ENCODE peak calls at places on chromosomes 12 and 14, in nine cellular contexts. One of them, this sample, is unnamed.

GRCh38 chr14:37903561-37904191 is 304.0 kb upstream of the SSTR1 start:
- DNase-seq in ELF-1: no peak
- DNase-seq in B cell: no peak
- DNase-seq in activated CD4-positive, alpha-beta T cell treated with anti-CD3 and anti-CD28 coated beads, Interleukin-2, amount 50 U/mL, for 4 hours: no peak
- DNase-seq in thyroid gland: no peak
- DNase-seq in GF-D8: no peak
- DNase-seq in iPS-NIHi11: peak
- DNase-seq in psoas muscle: no peak
- DNase-seq in effector CD4-positive, alpha-beta T cell: peak
- DNase-seq in this sample: peak

GRCh38 chr12:49131973-49132461 is 822 bp upstream of the TUBA1B start:
- DNase-seq in iPS-NIHi11: no peak
- DNase-seq in thyroid gland: no peak
- DNase-seq in GF-D8: peak
- DNase-seq in effector CD4-positive, alpha-beta T cell: no peak
- DNase-seq in psoas muscle: no peak
- DNase-seq in ELF-1: no peak
- DNase-seq in activated CD4-positive, alpha-beta T cell treated with anti-CD3 and anti-CD28 coated beads, Interleukin-2, amount 50 U/mL, for 4 hours: no peak
- DNase-seq in B cell: no peak
- DNase-seq in this sample: no peak

GRCh38 chr12:96906498-96906848 is 584 bp upstream of the NEDD1 start:
- DNase-seq in ELF-1: no peak
- DNase-seq in B cell: no peak
- DNase-seq in psoas muscle: no peak
- DNase-seq in effector CD4-positive, alpha-beta T cell: no peak
- DNase-seq in thyroid gland: peak
- DNase-seq in activated CD4-positive, alpha-beta T cell treated with anti-CD3 and anti-CD28 coated beads, Interleukin-2, amount 50 U/mL, for 4 hours: no peak
- DNase-seq in GF-D8: no peak
- DNase-seq in iPS-NIHi11: no peak
- DNase-seq in this sample: no peak

GRCh38 chr12:12072064-12072760 is 1.5 kb downstream of the BCL2L14 start:
- DNase-seq in ELF-1: no peak
- DNase-seq in psoas muscle: no peak
- DNase-seq in thyroid gland: peak
- DNase-seq in activated CD4-positive, alpha-beta T cell treated with anti-CD3 and anti-CD28 coated beads, Interleukin-2, amount 50 U/mL, for 4 hours: peak
- DNase-seq in iPS-NIHi11: no peak
- DNase-seq in B cell: peak
- DNase-seq in GF-D8: no peak
- DNase-seq in effector CD4-positive, alpha-beta T cell: peak
- DNase-seq in this sample: peak

GRCh38 chr14:35533357-35534129 is 421 bp upstream of the INSM2 start:
- DNase-seq in iPS-NIHi11: peak
- DNase-seq in B cell: peak
- DNase-seq in ELF-1: peak
- DNase-seq in activated CD4-positive, alpha-beta T cell treated with anti-CD3 and anti-CD28 coated beads, Interleukin-2, amount 50 U/mL, for 4 hours: peak
- DNase-seq in GF-D8: no peak
- DNase-seq in effector CD4-positive, alpha-beta T cell: peak
- DNase-seq in psoas muscle: peak
- DNase-seq in thyroid gland: peak
- DNase-seq in this sample: peak

GRCh38 chr12:100154472-100155247 is 12.0 kb upstream of the BLTP3B start:
- DNase-seq in psoas muscle: peak
- DNase-seq in ELF-1: peak
- DNase-seq in GF-D8: no peak
- DNase-seq in effector CD4-positive, alpha-beta T cell: peak
- DNase-seq in iPS-NIHi11: peak
- DNase-seq in B cell: peak
- DNase-seq in thyroid gland: peak
- DNase-seq in activated CD4-positive, alpha-beta T cell treated with anti-CD3 and anti-CD28 coated beads, Interleukin-2, amount 50 U/mL, for 4 hours: peak
- DNase-seq in this sample: peak

GRCh38 chr12:118376089-118377004 is at the start of gene SUDS3:
- DNase-seq in iPS-NIHi11: peak
- DNase-seq in thyroid gland: peak
- DNase-seq in effector CD4-positive, alpha-beta T cell: peak
- DNase-seq in B cell: peak
- DNase-seq in GF-D8: peak
- DNase-seq in activated CD4-positive, alpha-beta T cell treated with anti-CD3 and anti-CD28 coated beads, Interleukin-2, amount 50 U/mL, for 4 hours: peak
- DNase-seq in ELF-1: peak
- DNase-seq in psoas muscle: peak
- DNase-seq in this sample: peak

GRCh38 chr14:49173765-49174373 is 412.3 kb downstream of the RPS29 start:
- DNase-seq in ELF-1: peak
- DNase-seq in iPS-NIHi11: peak
- DNase-seq in B cell: peak
- DNase-seq in psoas muscle: no peak
- DNase-seq in thyroid gland: peak
- DNase-seq in GF-D8: peak
- DNase-seq in activated CD4-positive, alpha-beta T cell treated with anti-CD3 and anti-CD28 coated beads, Interleukin-2, amount 50 U/mL, for 4 hours: no peak
- DNase-seq in effector CD4-positive, alpha-beta T cell: no peak
- DNase-seq in this sample: peak

GRCh38 chr12:91413591-91413990 is 231.0 kb upstream of the DCN start:
- DNase-seq in thyroid gland: no peak
- DNase-seq in psoas muscle: no peak
- DNase-seq in ELF-1: no peak
- DNase-seq in iPS-NIHi11: no peak
- DNase-seq in GF-D8: no peak
- DNase-seq in B cell: no peak
- DNase-seq in activated CD4-positive, alpha-beta T cell treated with anti-CD3 and anti-CD28 coated beads, Interleukin-2, amount 50 U/mL, for 4 hours: no peak
- DNase-seq in effector CD4-positive, alpha-beta T cell: no peak
- DNase-seq in this sample: no peak

GRCh38 chr14:92651793-92652382 is 96.5 kb downstream of the LGMN start:
- DNase-seq in B cell: peak
- DNase-seq in activated CD4-positive, alpha-beta T cell treated with anti-CD3 and anti-CD28 coated beads, Interleukin-2, amount 50 U/mL, for 4 hours: no peak
- DNase-seq in thyroid gland: no peak
- DNase-seq in iPS-NIHi11: no peak
- DNase-seq in GF-D8: no peak
- DNase-seq in effector CD4-positive, alpha-beta T cell: peak
- DNase-seq in ELF-1: no peak
- DNase-seq in psoas muscle: peak
- DNase-seq in this sample: no peak

This sample was measured in Caco-2.